ENCODE peak calls at places on chromosomes 4 and X, in seven cellular contexts. J is NB4, M is posterior cingulate gyrus, K is head of caudate nucleus, T is vagina, R is OCI-LY7, W is HFFc6. O is an unnamed sample.

GRCh38 chrX:143634701-143635442 is 1.0 kb downstream of the SLITRK4 start:
- DNase-seq in R (no peak), J (no peak), M (peak), T (no peak), K (peak), W (no peak), O (no peak)

GRCh38 chrX:154002215-154002719 is 17.4 kb downstream of the IRAK1 start:
- DNase-seq in J (peak), W (peak), R (no peak), M (peak), K (peak), T (no peak), O (no peak)

GRCh38 chrX:130055103-130055502 is 55.2 kb downstream of the ELF4 start:
- DNase-seq in T (no peak), K (no peak), J (no peak), W (peak), R (no peak), M (no peak), O (no peak)

GRCh38 chr4:169033660-169034059 is 23.6 kb upstream of the CBR4 start:
- DNase-seq in T (no peak), K (no peak), M (no peak), J (peak), W (no peak), R (no peak), O (peak)

GRCh38 chrX:28177202-28177601 is 196.0 kb upstream of the DCAF8L1 start:
- DNase-seq in W (no peak), T (no peak), J (peak), K (no peak), M (no peak), R (peak), O (no peak)

GRCh38 chr4:147094228-147094627 is 148.6 kb upstream of the TTC29 start:
- DNase-seq in T (no peak), W (no peak), K (no peak), R (no peak), M (no peak), J (no peak), O (no peak)

GRCh38 chrX:120120223-120120622 is 4.5 kb upstream of the RHOXF1 start:
- DNase-seq in T (no peak), R (no peak), K (no peak), W (peak), J (no peak), M (no peak), O (no peak)

GRCh38 chr4:188221090-188221489 is 81.8 kb downstream of the TRIML1 start:
- DNase-seq in R (no peak), K (no peak), T (no peak), W (no peak), M (no peak), J (no peak), O (no peak)

GRCh38 chrX:54540289-54540688 is 10.3 kb downstream of the GNL3L start:
- DNase-seq in W (peak), K (no peak), T (no peak), M (no peak), J (no peak), R (no peak), O (no peak)